ENCODE peak calls at places on chromosomes 12 and 14, in seven cellular contexts. One of them, this sample, is unnamed.

GRCh38 chr12:181921-182320 is 32.0 kb downstream of the SLC6A12 start:
- DNase-seq in SW 1271: no peak
- DNase-seq in stimulated activated naive B cell treated with anti-CD40 and anti-IgM and Interleukin-4, amounts not matched to agents 10 μg/mL and 1 μg/mL and 100 μg/mL, for 72 hours: no peak
- DNase-seq in SW480: no peak
- DNase-seq in AG08395: no peak
- DNase-seq in NCI-H2107: no peak
- DNase-seq in NCI-H2029: no peak
- DNase-seq in this sample: no peak

GRCh38 chr12:47946413-47947107 is 16.8 kb upstream of the TMEM106C start:
- DNase-seq in SW 1271: no peak
- DNase-seq in stimulated activated naive B cell treated with anti-CD40 and anti-IgM and Interleukin-4, amounts not matched to agents 10 μg/mL and 1 μg/mL and 100 μg/mL, for 72 hours: no peak
- DNase-seq in SW480: peak
- DNase-seq in AG08395: peak
- DNase-seq in NCI-H2107: no peak
- DNase-seq in NCI-H2029: no peak
- DNase-seq in this sample: no peak

GRCh38 chr12:42091769-42092168 is 52.9 kb downstream of the GXYLT1 start:
- DNase-seq in SW 1271: no peak
- DNase-seq in stimulated activated naive B cell treated with anti-CD40 and anti-IgM and Interleukin-4, amounts not matched to agents 10 μg/mL and 1 μg/mL and 100 μg/mL, for 72 hours: no peak
- DNase-seq in SW480: no peak
- DNase-seq in AG08395: no peak
- DNase-seq in NCI-H2107: no peak
- DNase-seq in NCI-H2029: no peak
- DNase-seq in this sample: no peak

GRCh38 chr14:94334837-94335236 is 11.7 kb upstream of the SERPINA6 start:
- DNase-seq in SW 1271: no peak
- DNase-seq in stimulated activated naive B cell treated with anti-CD40 and anti-IgM and Interleukin-4, amounts not matched to agents 10 μg/mL and 1 μg/mL and 100 μg/mL, for 72 hours: no peak
- DNase-seq in SW480: no peak
- DNase-seq in AG08395: no peak
- DNase-seq in NCI-H2107: no peak
- DNase-seq in NCI-H2029: no peak
- DNase-seq in this sample: no peak

GRCh38 chr12:9906888-9907287 is 25.3 kb downstream of the CLEC2A start:
- DNase-seq in SW 1271: no peak
- DNase-seq in stimulated activated naive B cell treated with anti-CD40 and anti-IgM and Interleukin-4, amounts not matched to agents 10 μg/mL and 1 μg/mL and 100 μg/mL, for 72 hours: peak
- DNase-seq in SW480: no peak
- DNase-seq in AG08395: no peak
- DNase-seq in NCI-H2107: no peak
- DNase-seq in NCI-H2029: no peak
- DNase-seq in this sample: no peak

GRCh38 chr12:28248555-28249127 is 58.4 kb downstream of the CCDC91 start:
- DNase-seq in SW 1271: no peak
- DNase-seq in stimulated activated naive B cell treated with anti-CD40 and anti-IgM and Interleukin-4, amounts not matched to agents 10 μg/mL and 1 μg/mL and 100 μg/mL, for 72 hours: no peak
- DNase-seq in SW480: no peak
- DNase-seq in AG08395: no peak
- DNase-seq in NCI-H2107: no peak
- DNase-seq in NCI-H2029: no peak
- DNase-seq in this sample: no peak

GRCh38 chr14:20641591-20641990 is at the start of gene OR6S1:
- DNase-seq in SW 1271: no peak
- DNase-seq in stimulated activated naive B cell treated with anti-CD40 and anti-IgM and Interleukin-4, amounts not matched to agents 10 μg/mL and 1 μg/mL and 100 μg/mL, for 72 hours: no peak
- DNase-seq in SW480: no peak
- DNase-seq in AG08395: no peak
- DNase-seq in NCI-H2107: no peak
- DNase-seq in NCI-H2029: no peak
- DNase-seq in this sample: no peak

GRCh38 chr12:95182868-95183415 is 34.3 kb downstream of the FGD6 start:
- DNase-seq in SW 1271: peak
- DNase-seq in stimulated activated naive B cell treated with anti-CD40 and anti-IgM and Interleukin-4, amounts not matched to agents 10 μg/mL and 1 μg/mL and 100 μg/mL, for 72 hours: peak
- DNase-seq in SW480: peak
- DNase-seq in AG08395: peak
- DNase-seq in NCI-H2107: no peak
- DNase-seq in NCI-H2029: no peak
- DNase-seq in this sample: no peak

GRCh38 chr12:122687091-122687490 is 16.1 kb downstream of the HCAR2 start:
- DNase-seq in SW 1271: no peak
- DNase-seq in stimulated activated naive B cell treated with anti-CD40 and anti-IgM and Interleukin-4, amounts not matched to agents 10 μg/mL and 1 μg/mL and 100 μg/mL, for 72 hours: no peak
- DNase-seq in SW480: no peak
- DNase-seq in AG08395: no peak
- DNase-seq in NCI-H2107: peak
- DNase-seq in NCI-H2029: peak
- DNase-seq in this sample: no peak

GRCh38 chr14:77322209-77322902 is 1.5 kb downstream of the GSTZ1 start:
- DNase-seq in SW 1271: no peak
- DNase-seq in stimulated activated naive B cell treated with anti-CD40 and anti-IgM and Interleukin-4, amounts not matched to agents 10 μg/mL and 1 μg/mL and 100 μg/mL, for 72 hours: no peak
- DNase-seq in SW480: no peak
- DNase-seq in AG08395: no peak
- DNase-seq in NCI-H2107: no peak
- DNase-seq in NCI-H2029: no peak
- DNase-seq in this sample: no peak

GRCh38 chr14:74975059-74975810 is 19.8 kb upstream of the PGF start:
- DNase-seq in SW 1271: no peak
- DNase-seq in stimulated activated naive B cell treated with anti-CD40 and anti-IgM and Interleukin-4, amounts not matched to agents 10 μg/mL and 1 μg/mL and 100 μg/mL, for 72 hours: no peak
- DNase-seq in SW480: no peak
- DNase-seq in AG08395: no peak
- DNase-seq in NCI-H2107: no peak
- DNase-seq in NCI-H2029: no peak
- DNase-seq in this sample: no peak

GRCh38 chr12:52050771-52051541 is at the start of gene NR4A1:
- DNase-seq in SW 1271: peak
- DNase-seq in stimulated activated naive B cell treated with anti-CD40 and anti-IgM and Interleukin-4, amounts not matched to agents 10 μg/mL and 1 μg/mL and 100 μg/mL, for 72 hours: peak
- DNase-seq in SW480: peak
- DNase-seq in AG08395: peak
- DNase-seq in NCI-H2107: peak
- DNase-seq in NCI-H2029: peak
- DNase-seq in this sample: peak

GRCh38 chr12:16606201-16606849 is 363 bp upstream of the LMO3 start:
- DNase-seq in SW 1271: no peak
- DNase-seq in stimulated activated naive B cell treated with anti-CD40 and anti-IgM and Interleukin-4, amounts not matched to agents 10 μg/mL and 1 μg/mL and 100 μg/mL, for 72 hours: no peak
- DNase-seq in SW480: peak
- DNase-seq in AG08395: peak
- DNase-seq in NCI-H2107: no peak
- DNase-seq in NCI-H2029: peak
- DNase-seq in this sample: no peak

GRCh38 chr12:47856721-47857575 is 37.2 kb upstream of the HDAC7 start:
- DNase-seq in SW 1271: no peak
- DNase-seq in stimulated activated naive B cell treated with anti-CD40 and anti-IgM and Interleukin-4, amounts not matched to agents 10 μg/mL and 1 μg/mL and 100 μg/mL, for 72 hours: no peak
- DNase-seq in SW480: no peak
- DNase-seq in AG08395: no peak
- DNase-seq in NCI-H2107: no peak
- DNase-seq in NCI-H2029: no peak
- DNase-seq in this sample: no peak

GRCh38 chr14:46985529-46986137 is 334.1 kb upstream of the RPL10L start:
- DNase-seq in SW 1271: no peak
- DNase-seq in stimulated activated naive B cell treated with anti-CD40 and anti-IgM and Interleukin-4, amounts not matched to agents 10 μg/mL and 1 μg/mL and 100 μg/mL, for 72 hours: no peak
- DNase-seq in SW480: no peak
- DNase-seq in AG08395: no peak
- DNase-seq in NCI-H2107: no peak
- DNase-seq in NCI-H2029: no peak
- DNase-seq in this sample: no peak

GRCh38 chr12:53063708-53064612 is 14.1 kb downstream of the TNS2 start:
- DNase-seq in SW 1271: no peak
- DNase-seq in stimulated activated naive B cell treated with anti-CD40 and anti-IgM and Interleukin-4, amounts not matched to agents 10 μg/mL and 1 μg/mL and 100 μg/mL, for 72 hours: no peak
- DNase-seq in SW480: no peak
- DNase-seq in AG08395: peak
- DNase-seq in NCI-H2107: no peak
- DNase-seq in NCI-H2029: no peak
- DNase-seq in this sample: no peak

GRCh38 chr14:72318648-72319047 is 386.4 kb downstream of the RGS6 start:
- DNase-seq in SW 1271: no peak
- DNase-seq in stimulated activated naive B cell treated with anti-CD40 and anti-IgM and Interleukin-4, amounts not matched to agents 10 μg/mL and 1 μg/mL and 100 μg/mL, for 72 hours: no peak
- DNase-seq in SW480: peak
- DNase-seq in AG08395: no peak
- DNase-seq in NCI-H2107: no peak
- DNase-seq in NCI-H2029: no peak
- DNase-seq in this sample: no peak

GRCh38 chr12:89016970-89017778 is 335.1 kb downstream of the DUSP6 start:
- DNase-seq in SW 1271: no peak
- DNase-seq in stimulated activated naive B cell treated with anti-CD40 and anti-IgM and Interleukin-4, amounts not matched to agents 10 μg/mL and 1 μg/mL and 100 μg/mL, for 72 hours: no peak
- DNase-seq in SW480: peak
- DNase-seq in AG08395: peak
- DNase-seq in NCI-H2107: peak
- DNase-seq in NCI-H2029: peak
- DNase-seq in this sample: peak

GRCh38 chr14:33475623-33476022 is 475.3 kb downstream of the EGLN3 start:
- DNase-seq in SW 1271: peak
- DNase-seq in stimulated activated naive B cell treated with anti-CD40 and anti-IgM and Interleukin-4, amounts not matched to agents 10 μg/mL and 1 μg/mL and 100 μg/mL, for 72 hours: no peak
- DNase-seq in SW480: peak
- DNase-seq in AG08395: no peak
- DNase-seq in NCI-H2107: peak
- DNase-seq in NCI-H2029: peak
- DNase-seq in this sample: peak

GRCh38 chr12:115008951-115009350 is 325.0 kb upstream of the TBX3 start:
- DNase-seq in SW 1271: no peak
- DNase-seq in stimulated activated naive B cell treated with anti-CD40 and anti-IgM and Interleukin-4, amounts not matched to agents 10 μg/mL and 1 μg/mL and 100 μg/mL, for 72 hours: no peak
- DNase-seq in SW480: no peak
- DNase-seq in AG08395: no peak
- DNase-seq in NCI-H2107: no peak
- DNase-seq in NCI-H2029: no peak
- DNase-seq in this sample: no peak

GRCh38 chr12:79298511-79298910 is 392.3 kb downstream of the PAWR start:
- DNase-seq in SW 1271: no peak
- DNase-seq in stimulated activated naive B cell treated with anti-CD40 and anti-IgM and Interleukin-4, amounts not matched to agents 10 μg/mL and 1 μg/mL and 100 μg/mL, for 72 hours: no peak
- DNase-seq in SW480: no peak
- DNase-seq in AG08395: no peak
- DNase-seq in NCI-H2107: no peak
- DNase-seq in NCI-H2029: peak
- DNase-seq in this sample: no peak

GRCh38 chr12:52515927-52516831 is 4.0 kb downstream of the KRT5 start:
- DNase-seq in SW 1271: no peak
- DNase-seq in stimulated activated naive B cell treated with anti-CD40 and anti-IgM and Interleukin-4, amounts not matched to agents 10 μg/mL and 1 μg/mL and 100 μg/mL, for 72 hours: no peak
- DNase-seq in SW480: peak
- DNase-seq in AG08395: peak
- DNase-seq in NCI-H2107: no peak
- DNase-seq in NCI-H2029: no peak
- DNase-seq in this sample: no peak

GRCh38 chr12:24222968-24223367 is 273.5 kb upstream of the SOX5 start:
- DNase-seq in SW 1271: no peak
- DNase-seq in stimulated activated naive B cell treated with anti-CD40 and anti-IgM and Interleukin-4, amounts not matched to agents 10 μg/mL and 1 μg/mL and 100 μg/mL, for 72 hours: no peak
- DNase-seq in SW480: peak
- DNase-seq in AG08395: no peak
- DNase-seq in NCI-H2107: no peak
- DNase-seq in NCI-H2029: no peak
- DNase-seq in this sample: no peak

GRCh38 chr14:67575684-67576083 is 24.4 kb downstream of the PIGH start:
- DNase-seq in SW 1271: no peak
- DNase-seq in stimulated activated naive B cell treated with anti-CD40 and anti-IgM and Interleukin-4, amounts not matched to agents 10 μg/mL and 1 μg/mL and 100 μg/mL, for 72 hours: no peak
- DNase-seq in SW480: no peak
- DNase-seq in AG08395: no peak
- DNase-seq in NCI-H2107: no peak
- DNase-seq in NCI-H2029: no peak
- DNase-seq in this sample: no peak

GRCh38 chr12:45138609-45139008 is 77.3 kb upstream of the ANO6 start:
- DNase-seq in SW 1271: no peak
- DNase-seq in stimulated activated naive B cell treated with anti-CD40 and anti-IgM and Interleukin-4, amounts not matched to agents 10 μg/mL and 1 μg/mL and 100 μg/mL, for 72 hours: no peak
- DNase-seq in SW480: no peak
- DNase-seq in AG08395: no peak
- DNase-seq in NCI-H2107: no peak
- DNase-seq in NCI-H2029: no peak
- DNase-seq in this sample: no peak

GRCh38 chr14:72518809-72519377 is 375.0 kb downstream of the DPF3 start:
- DNase-seq in SW 1271: no peak
- DNase-seq in stimulated activated naive B cell treated with anti-CD40 and anti-IgM and Interleukin-4, amounts not matched to agents 10 μg/mL and 1 μg/mL and 100 μg/mL, for 72 hours: peak
- DNase-seq in SW480: no peak
- DNase-seq in AG08395: no peak
- DNase-seq in NCI-H2107: no peak
- DNase-seq in NCI-H2029: no peak
- DNase-seq in this sample: no peak

GRCh38 chr12:461425-461824 is 1.7 kb downstream of the B4GALNT3 start:
- DNase-seq in SW 1271: no peak
- DNase-seq in stimulated activated naive B cell treated with anti-CD40 and anti-IgM and Interleukin-4, amounts not matched to agents 10 μg/mL and 1 μg/mL and 100 μg/mL, for 72 hours: no peak
- DNase-seq in SW480: peak
- DNase-seq in AG08395: no peak
- DNase-seq in NCI-H2107: no peak
- DNase-seq in NCI-H2029: no peak
- DNase-seq in this sample: no peak

GRCh38 chr12:124441443-124442190 is 125.8 kb downstream of the NCOR2 start:
- DNase-seq in SW 1271: peak
- DNase-seq in stimulated activated naive B cell treated with anti-CD40 and anti-IgM and Interleukin-4, amounts not matched to agents 10 μg/mL and 1 μg/mL and 100 μg/mL, for 72 hours: no peak
- DNase-seq in SW480: no peak
- DNase-seq in AG08395: peak
- DNase-seq in NCI-H2107: no peak
- DNase-seq in NCI-H2029: no peak
- DNase-seq in this sample: peak

GRCh38 chr12:17301544-17301943 is 695.6 kb upstream of the LMO3 start:
- DNase-seq in SW 1271: no peak
- DNase-seq in stimulated activated naive B cell treated with anti-CD40 and anti-IgM and Interleukin-4, amounts not matched to agents 10 μg/mL and 1 μg/mL and 100 μg/mL, for 72 hours: no peak
- DNase-seq in SW480: no peak
- DNase-seq in AG08395: no peak
- DNase-seq in NCI-H2107: peak
- DNase-seq in NCI-H2029: no peak
- DNase-seq in this sample: no peak

GRCh38 chr12:89756638-89757321 is 48.1 kb upstream of the ATP2B1 start:
- DNase-seq in SW 1271: peak
- DNase-seq in stimulated activated naive B cell treated with anti-CD40 and anti-IgM and Interleukin-4, amounts not matched to agents 10 μg/mL and 1 μg/mL and 100 μg/mL, for 72 hours: peak
- DNase-seq in SW480: peak
- DNase-seq in AG08395: peak
- DNase-seq in NCI-H2107: no peak
- DNase-seq in NCI-H2029: no peak
- DNase-seq in this sample: peak

GRCh38 chr12:88570103-88570502 is 10.2 kb downstream of the KITLG start:
- DNase-seq in SW 1271: no peak
- DNase-seq in stimulated activated naive B cell treated with anti-CD40 and anti-IgM and Interleukin-4, amounts not matched to agents 10 μg/mL and 1 μg/mL and 100 μg/mL, for 72 hours: no peak
- DNase-seq in SW480: no peak
- DNase-seq in AG08395: no peak
- DNase-seq in NCI-H2107: no peak
- DNase-seq in NCI-H2029: no peak
- DNase-seq in this sample: no peak

GRCh38 chr14:75343914-75344313 is 65.3 kb downstream of the FOS start:
- DNase-seq in SW 1271: no peak
- DNase-seq in stimulated activated naive B cell treated with anti-CD40 and anti-IgM and Interleukin-4, amounts not matched to agents 10 μg/mL and 1 μg/mL and 100 μg/mL, for 72 hours: no peak
- DNase-seq in SW480: no peak
- DNase-seq in AG08395: peak
- DNase-seq in NCI-H2107: no peak
- DNase-seq in NCI-H2029: no peak
- DNase-seq in this sample: no peak

GRCh38 chr12:112967306-112967705 is 11.0 kb upstream of the OAS2 start:
- DNase-seq in SW 1271: no peak
- DNase-seq in stimulated activated naive B cell treated with anti-CD40 and anti-IgM and Interleukin-4, amounts not matched to agents 10 μg/mL and 1 μg/mL and 100 μg/mL, for 72 hours: no peak
- DNase-seq in SW480: no peak
- DNase-seq in AG08395: no peak
- DNase-seq in NCI-H2107: no peak
- DNase-seq in NCI-H2029: no peak
- DNase-seq in this sample: no peak

GRCh38 chr14:100665518-100666032 is 61.1 kb upstream of the DLK1 start:
- DNase-seq in SW 1271: no peak
- DNase-seq in stimulated activated naive B cell treated with anti-CD40 and anti-IgM and Interleukin-4, amounts not matched to agents 10 μg/mL and 1 μg/mL and 100 μg/mL, for 72 hours: no peak
- DNase-seq in SW480: no peak
- DNase-seq in AG08395: peak
- DNase-seq in NCI-H2107: no peak
- DNase-seq in NCI-H2029: no peak
- DNase-seq in this sample: no peak

GRCh38 chr12:127629066-127629820 is 637.7 kb upstream of the TMEM132C start:
- DNase-seq in SW 1271: no peak
- DNase-seq in stimulated activated naive B cell treated with anti-CD40 and anti-IgM and Interleukin-4, amounts not matched to agents 10 μg/mL and 1 μg/mL and 100 μg/mL, for 72 hours: no peak
- DNase-seq in SW480: no peak
- DNase-seq in AG08395: peak
- DNase-seq in NCI-H2107: peak
- DNase-seq in NCI-H2029: no peak
- DNase-seq in this sample: no peak

GRCh38 chr14:93765032-93765626 is 23.2 kb downstream of the PRIMA1 start:
- DNase-seq in SW 1271: no peak
- DNase-seq in stimulated activated naive B cell treated with anti-CD40 and anti-IgM and Interleukin-4, amounts not matched to agents 10 μg/mL and 1 μg/mL and 100 μg/mL, for 72 hours: no peak
- DNase-seq in SW480: no peak
- DNase-seq in AG08395: no peak
- DNase-seq in NCI-H2107: no peak
- DNase-seq in NCI-H2029: no peak
- DNase-seq in this sample: no peak

GRCh38 chr12:92108651-92109050 is 37.0 kb downstream of the BTG1 start:
- DNase-seq in SW 1271: no peak
- DNase-seq in stimulated activated naive B cell treated with anti-CD40 and anti-IgM and Interleukin-4, amounts not matched to agents 10 μg/mL and 1 μg/mL and 100 μg/mL, for 72 hours: no peak
- DNase-seq in SW480: peak
- DNase-seq in AG08395: peak
- DNase-seq in NCI-H2107: peak
- DNase-seq in NCI-H2029: no peak
- DNase-seq in this sample: no peak

GRCh38 chr14:99191663-99192621 is 80.1 kb downstream of the BCL11B start:
- DNase-seq in SW 1271: no peak
- DNase-seq in stimulated activated naive B cell treated with anti-CD40 and anti-IgM and Interleukin-4, amounts not matched to agents 10 μg/mL and 1 μg/mL and 100 μg/mL, for 72 hours: no peak
- DNase-seq in SW480: no peak
- DNase-seq in AG08395: peak
- DNase-seq in NCI-H2107: peak
- DNase-seq in NCI-H2029: peak
- DNase-seq in this sample: no peak

This sample was measured in pulmonary artery endothelial cell.